ENCODE peak calls at places on chromosome 15, in four cellular contexts. M is adipocyte, D is cardiac muscle cell, Y is kidney. B is an unnamed sample.

GRCh38 chr15:90063733-90064247 is 38.5 kb downstream of the IDH2 start:
- DNase-seq in M (no peak), D (no peak), Y (no peak), B (no peak)

GRCh38 chr15:39543651-39544050 is 37.2 kb upstream of the THBS1 start:
- DNase-seq in M (no peak), D (no peak), Y (no peak), B (no peak)

GRCh38 chr15:31503256-31503655 is 176.6 kb downstream of the KLF13 start:
- DNase-seq in M (no peak), D (no peak), Y (no peak), B (peak; percentile 41)

GRCh38 chr15:43293402-43293801 is 26.7 kb upstream of the TGM5 start:
- DNase-seq in M (no peak), D (peak; percentile 50), Y (no peak), B (no peak)

GRCh38 chr15:49462242-49462641 is 39.2 kb downstream of the FGF7 start:
- DNase-seq in M (peak; percentile 68), D (no peak), Y (no peak), B (no peak)

GRCh38 chr15:87215100-87215499 is 1041.4 kb downstream of the NTRK3 start:
- DNase-seq in M (no peak), D (no peak), Y (no peak), B (no peak)

GRCh38 chr15:92733934-92734521 is 78.5 kb upstream of the FAM174B start:
- DNase-seq in M (no peak), D (no peak), Y (no peak), B (no peak)

GRCh38 chr15:51706931-51707608 is 25.8 kb downstream of the SCG3 start:
- DNase-seq in M (no peak), D (no peak), Y (no peak), B (no peak)

GRCh38 chr15:54150255-54150654 is 172.0 kb downstream of the UNC13C start:
- DNase-seq in M (no peak), D (no peak), Y (no peak), B (no peak)

GRCh38 chr15:90836296-90836871 is 32.0 kb upstream of the FURIN start:
- DNase-seq in M (peak; percentile 66), D (no peak), Y (no peak), B (no peak)

GRCh38 chr15:67240235-67241131 is 14.0 kb downstream of the AAGAB start:
- DNase-seq in M (no peak), D (peak; percentile 1), Y (no peak), B (no peak)

GRCh38 chr15:42547926-42548257 is 701 bp downstream of the LRRC57 start:
- DNase-seq in M (no peak), D (no peak), Y (no peak), B (no peak)

GRCh38 chr15:80942266-80942665 is 47.4 kb downstream of the MESD start:
- DNase-seq in M (no peak), D (no peak), Y (no peak), B (no peak)

GRCh38 chr15:33584797-33585196 is 274.0 kb downstream of the RYR3 start:
- DNase-seq in M (peak; percentile 9), D (no peak), Y (no peak), B (no peak)

GRCh38 chr15:71532994-71533393 is 277.4 kb upstream of the NR2E3 start:
- DNase-seq in M (peak; percentile 40), D (peak; percentile 30), Y (no peak), B (no peak)

GRCh38 chr15:91655891-91656290 is 197.6 kb upstream of the SLCO3A1 start:
- DNase-seq in M (no peak), D (no peak), Y (no peak), B (no peak)

GRCh38 chr15:29135702-29136426 is 133.8 kb downstream of the NSMCE3 start:
- DNase-seq in M (no peak), D (no peak), Y (peak; percentile 54), B (peak; percentile 83)

GRCh38 chr15:58212909-58213526 is 74.8 kb downstream of the AQP9 start:
- DNase-seq in M (peak; percentile 77), D (peak; percentile 52), Y (no peak), B (no peak)

GRCh38 chr15:94042163-94042954 is 189.0 kb upstream of the MCTP2 start:
- DNase-seq in M (no peak), D (no peak), Y (no peak), B (no peak)

GRCh38 chr15:78075490-78076230 is 1.9 kb downstream of the TBC1D2B start:
- DNase-seq in M (peak; percentile 86), D (peak; percentile 74), Y (no peak), B (no peak)

B was measured in chondrocyte.